ENCODE peak calls at places on chromosomes 16 and 17, in four cellular contexts. One of them, this sample, is unnamed.

GRCh38 chr17:14748036-14748715 is 447.3 kb downstream of the HS3ST3B1 start:
- DNase-seq in WTC11: no peak
- DNase-seq in PC-3: peak
- DNase-seq in stomach: no peak
- DNase-seq in this sample: no peak

GRCh38 chr16:67873435-67874146 is 739 bp downstream of the EDC4 start:
- DNase-seq in stomach: no peak
- DNase-seq in WTC11: no peak
- DNase-seq in PC-3: no peak
- DNase-seq in this sample: no peak

GRCh38 chr16:84045001-84045817 is 2.6 kb upstream of the SLC38A8 start:
- DNase-seq in stomach: no peak
- DNase-seq in WTC11: no peak
- DNase-seq in PC-3: no peak
- DNase-seq in this sample: no peak

GRCh38 chr17:45581860-45582259 is 91.3 kb upstream of the PLEKHM1 start:
- DNase-seq in stomach: no peak
- DNase-seq in PC-3: no peak
- DNase-seq in WTC11: no peak
- DNase-seq in this sample: no peak

GRCh38 chr16:11836653-11837244 is 14.6 kb downstream of the RSL1D1 start:
- DNase-seq in PC-3: peak
- DNase-seq in stomach: no peak
- DNase-seq in WTC11: no peak
- DNase-seq in this sample: peak

GRCh38 chr16:86033016-86033474 is 134.1 kb downstream of the IRF8 start:
- DNase-seq in WTC11: no peak
- DNase-seq in PC-3: no peak
- DNase-seq in stomach: no peak
- DNase-seq in this sample: no peak

GRCh38 chr17:6643460-6644125 is 2.7 kb downstream of the TXNDC17 start:
- DNase-seq in PC-3: peak
- DNase-seq in WTC11: no peak
- DNase-seq in stomach: no peak
- DNase-seq in this sample: peak

GRCh38 chr16:15708096-15708495 is 58.1 kb downstream of the NDE1 start:
- DNase-seq in stomach: no peak
- DNase-seq in PC-3: no peak
- DNase-seq in WTC11: no peak
- DNase-seq in this sample: peak

GRCh38 chr17:15436399-15437369 is 30.7 kb downstream of the CDRT4 start:
- DNase-seq in stomach: peak
- DNase-seq in PC-3: peak
- DNase-seq in WTC11: peak
- DNase-seq in this sample: no peak

GRCh38 chr17:50631195-50631907 is 3.3 kb upstream of the ABCC3 start:
- DNase-seq in WTC11: no peak
- DNase-seq in stomach: no peak
- DNase-seq in PC-3: no peak
- DNase-seq in this sample: no peak

GRCh38 chr16:15607700-15608396 is 35.1 kb downstream of the MARF1 start:
- DNase-seq in WTC11: no peak
- DNase-seq in PC-3: no peak
- DNase-seq in stomach: no peak
- DNase-seq in this sample: peak

GRCh38 chr17:50279181-50279526 is 4.9 kb downstream of the TMEM92 start:
- DNase-seq in WTC11: no peak
- DNase-seq in stomach: no peak
- DNase-seq in PC-3: peak
- DNase-seq in this sample: no peak

GRCh38 chr16:396605-397004 is 394 bp upstream of the NME4 start:
- DNase-seq in WTC11: peak
- DNase-seq in PC-3: peak
- DNase-seq in stomach: no peak
- DNase-seq in this sample: peak

GRCh38 chr17:58343131-58343530 is 8.9 kb downstream of the SUPT4H1 start:
- DNase-seq in WTC11: no peak
- DNase-seq in PC-3: no peak
- DNase-seq in stomach: no peak
- DNase-seq in this sample: no peak

GRCh38 chr17:42441717-42442565 is 16.7 kb upstream of the ATP6V0A1 start:
- DNase-seq in WTC11: no peak
- DNase-seq in stomach: no peak
- DNase-seq in PC-3: no peak
- DNase-seq in this sample: no peak

GRCh38 chr17:30905742-30906100 is 317 bp downstream of the TEFM start:
- DNase-seq in WTC11: no peak
- DNase-seq in PC-3: peak
- DNase-seq in stomach: no peak
- DNase-seq in this sample: peak

GRCh38 chr17:30908717-30909420 is 2.8 kb upstream of the TEFM start:
- DNase-seq in PC-3: no peak
- DNase-seq in stomach: no peak
- DNase-seq in WTC11: no peak
- DNase-seq in this sample: no peak

DNA sequence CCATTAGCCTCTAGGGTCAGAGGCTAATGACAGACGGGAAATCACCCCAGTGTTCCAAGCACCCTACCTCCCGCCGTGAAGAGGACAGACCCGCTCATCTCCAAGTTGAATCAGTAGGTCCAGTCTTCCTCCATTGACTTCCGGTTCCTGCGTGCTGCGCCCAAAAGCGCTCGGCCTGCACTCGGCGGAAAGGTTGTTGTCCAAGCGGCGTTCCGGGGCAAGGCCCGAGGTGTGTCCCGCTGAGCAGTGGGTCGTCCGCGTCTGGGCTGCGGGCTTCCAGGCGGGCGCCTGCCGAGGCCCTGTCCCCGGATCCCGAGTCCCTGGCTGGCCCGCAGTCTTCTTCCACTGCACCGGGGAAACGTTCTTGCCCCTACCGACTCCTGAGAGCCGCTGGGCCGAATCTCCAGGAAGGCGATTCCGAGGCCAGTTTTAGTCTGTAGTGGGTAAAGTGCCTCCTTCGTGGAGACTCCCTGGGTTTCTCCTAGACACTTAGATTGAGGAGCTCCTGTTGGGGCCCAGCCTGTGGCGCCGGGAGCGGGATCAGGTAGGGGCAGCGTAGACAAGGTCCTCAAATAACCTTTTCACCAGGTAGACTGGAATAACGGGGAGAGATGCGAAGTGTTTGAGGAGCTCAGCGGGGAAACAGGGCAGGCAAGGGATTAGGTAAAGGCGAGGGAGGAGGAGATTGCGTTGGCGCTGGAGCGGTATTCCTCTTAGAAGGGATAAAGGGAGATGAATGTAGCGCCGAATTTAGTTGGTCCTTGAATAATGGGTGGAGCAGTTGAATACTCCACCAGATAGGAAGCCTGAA is at the start of gene TEFM:
- DNase-seq in WTC11: peak
- DNase-seq in stomach: peak
- DNase-seq in PC-3: peak
- DNase-seq in this sample: peak
- TF ChIP-seq CTCF in WTC11: no peak
- TF ChIP-seq CTCF in stomach: peak
- TF ChIP-seq CTCF in PC-3: no peak
- TF ChIP-seq CTCF in this sample: no peak

DNA sequence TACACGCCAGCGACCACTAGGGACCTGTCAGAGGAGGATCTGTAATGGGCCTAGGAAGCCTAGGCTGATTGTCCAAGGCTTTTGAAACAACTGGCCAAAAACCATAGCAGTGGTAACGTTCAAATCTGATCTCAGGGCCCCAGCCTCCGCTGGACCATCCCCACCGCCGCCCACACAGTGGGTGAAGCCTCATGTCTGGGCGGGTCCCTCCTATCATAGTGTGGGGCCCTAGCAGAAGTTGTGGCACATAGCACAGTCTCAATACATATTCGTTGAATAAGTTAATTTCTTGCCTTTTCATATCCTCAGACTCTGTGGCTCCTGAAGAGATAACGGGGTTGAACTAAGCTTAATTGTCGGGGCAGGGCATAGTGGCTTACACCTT is 818 bp downstream of the DPH1 start:
- DNase-seq in PC-3: no peak
- DNase-seq in stomach: no peak
- DNase-seq in WTC11: peak
- DNase-seq in this sample: no peak
- TF ChIP-seq CTCF in PC-3: peak
- TF ChIP-seq CTCF in stomach: peak
- TF ChIP-seq CTCF in WTC11: no peak
- TF ChIP-seq CTCF in this sample: peak

DNA sequence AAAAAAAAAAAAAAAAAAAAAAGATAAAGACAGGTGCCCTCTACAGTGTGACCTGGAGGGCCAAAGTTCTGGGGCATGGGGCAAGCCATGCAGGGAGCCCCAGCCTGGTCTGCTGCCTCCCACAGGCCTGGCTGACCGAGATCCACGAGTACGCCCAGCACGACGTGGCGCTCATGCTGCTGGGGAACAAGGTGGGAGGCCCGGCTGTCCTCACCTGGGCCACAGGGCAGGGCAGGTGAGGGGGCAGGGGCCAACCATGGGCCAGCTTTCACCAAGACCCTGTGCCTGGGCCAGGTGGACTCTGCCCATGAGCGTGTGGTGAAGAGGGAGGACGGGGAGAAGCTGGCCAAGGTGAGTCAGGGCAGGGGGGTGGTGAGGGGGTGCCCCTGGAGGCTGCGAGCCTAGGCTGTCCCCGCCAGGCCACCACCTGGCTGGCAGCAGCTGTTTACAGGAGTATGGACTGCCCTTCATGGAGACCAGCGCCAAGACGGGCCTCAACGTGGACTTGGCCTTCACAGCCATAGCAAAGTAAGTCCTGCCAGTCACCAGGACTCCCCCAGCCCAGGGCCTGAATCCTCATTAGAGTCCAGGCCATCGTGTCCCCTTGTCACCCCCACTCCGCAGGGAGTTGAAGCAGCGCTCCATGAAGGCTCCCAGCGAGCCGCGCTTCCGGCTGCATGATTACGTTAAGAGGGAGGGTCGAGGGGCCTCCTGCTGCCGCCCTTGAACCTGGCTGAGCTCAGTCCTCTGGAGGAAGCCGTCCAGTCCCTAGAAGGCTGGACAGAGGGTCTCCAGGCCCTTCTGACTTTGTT is 2.7 kb upstream of the TRAF7 start:
- DNase-seq in stomach: peak
- DNase-seq in PC-3: peak
- DNase-seq in WTC11: no peak
- DNase-seq in this sample: peak
- TF ChIP-seq CTCF in stomach: no peak
- TF ChIP-seq CTCF in PC-3: no peak
- TF ChIP-seq CTCF in WTC11: no peak
- TF ChIP-seq CTCF in this sample: no peak

GRCh38 chr17:72479113-72479512 is 358.3 kb downstream of the SOX9 start:
- DNase-seq in PC-3: peak
- DNase-seq in stomach: no peak
- DNase-seq in WTC11: peak
- DNase-seq in this sample: no peak
- TF ChIP-seq CTCF in PC-3: peak
- TF ChIP-seq CTCF in stomach: peak
- TF ChIP-seq CTCF in WTC11: no peak
- TF ChIP-seq CTCF in this sample: no peak

GRCh38 chr17:54749157-54749556 is 151.5 kb upstream of the TOM1L1 start:
- DNase-seq in WTC11: peak
- DNase-seq in stomach: no peak
- DNase-seq in PC-3: no peak
- DNase-seq in this sample: no peak
- TF ChIP-seq CTCF in WTC11: no peak
- TF ChIP-seq CTCF in stomach: no peak
- TF ChIP-seq CTCF in PC-3: no peak
- TF ChIP-seq CTCF in this sample: no peak

GRCh38 chr17:74748529-74749261 is at the start of gene NHERF1:
- DNase-seq in stomach: peak
- DNase-seq in WTC11: peak
- DNase-seq in PC-3: peak
- DNase-seq in this sample: peak
- TF ChIP-seq CTCF in stomach: no peak
- TF ChIP-seq CTCF in WTC11: no peak
- TF ChIP-seq CTCF in PC-3: no peak
- TF ChIP-seq CTCF in this sample: peak

DNA sequence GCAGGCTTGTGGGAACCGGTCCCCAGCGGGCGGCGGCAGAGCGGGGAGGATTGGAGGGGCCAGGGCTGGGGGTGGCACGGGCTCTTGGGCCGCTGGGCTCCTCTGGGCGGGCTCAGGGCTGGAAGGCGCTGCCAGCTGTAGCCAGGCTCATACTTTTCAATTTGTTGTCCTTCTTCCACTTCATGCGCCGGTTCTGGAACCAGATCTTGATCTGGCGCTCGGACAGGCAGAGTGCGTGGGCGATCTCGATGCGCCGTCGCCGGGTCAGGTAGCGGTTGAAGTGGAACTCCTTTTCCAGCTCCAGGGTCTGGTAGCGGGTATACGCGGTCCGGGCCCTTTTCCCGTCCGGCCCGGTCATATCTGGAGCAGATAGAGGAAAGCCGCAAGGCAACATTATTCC is 1.5 kb downstream of the HOXB5 start:
- DNase-seq in stomach: no peak
- DNase-seq in WTC11: no peak
- DNase-seq in PC-3: no peak
- DNase-seq in this sample: no peak
- TF ChIP-seq CTCF in stomach: no peak
- TF ChIP-seq CTCF in WTC11: no peak
- TF ChIP-seq CTCF in PC-3: no peak
- TF ChIP-seq CTCF in this sample: no peak

GRCh38 chr17:36870618-36871002 is 66.7 kb upstream of the LHX1 start:
- DNase-seq in WTC11: no peak
- DNase-seq in stomach: no peak
- DNase-seq in PC-3: no peak
- DNase-seq in this sample: no peak
- TF ChIP-seq CTCF in WTC11: no peak
- TF ChIP-seq CTCF in stomach: no peak
- TF ChIP-seq CTCF in PC-3: no peak
- TF ChIP-seq CTCF in this sample: no peak

GRCh38 chr17:65936013-65936412 is 255.9 kb downstream of the CEP112 start:
- DNase-seq in WTC11: no peak
- DNase-seq in stomach: no peak
- DNase-seq in PC-3: peak
- DNase-seq in this sample: peak
- TF ChIP-seq CTCF in WTC11: no peak
- TF ChIP-seq CTCF in stomach: no peak
- TF ChIP-seq CTCF in PC-3: no peak
- TF ChIP-seq CTCF in this sample: no peak